ENCODE peak calls at places on chromosome 10, in ten cellular contexts. E is RCC 7860; G is NCI-H1092 treated with DMSO at 0.1 percent for 48 hours; P is activated naive CD8-positive, alpha-beta T cell treated with anti-CD3 and anti-CD28 coated beads for 36 hours; A is right lobe of liver; O is AG04449; B is left cardiac atrium; H is Right ventricle myocardium inferior; K is endodermal cell; X is B cell. Z is an unnamed sample.

GRCh38 chr10:120318862-120319261 is 138.2 kb upstream of the PLPP4 start:
- DNase-seq in B (no peak), P (no peak), O (no peak), K (no peak), G (no peak), A (no peak), X (no peak), H (no peak), E (no peak), Z (no peak)

GRCh38 chr10:127485153-127485857 is 63.8 kb upstream of the NPS start:
- DNase-seq in X (no peak), B (no peak), A (no peak), K (peak), O (no peak), G (no peak), H (no peak), P (no peak), E (no peak), Z (no peak)

GRCh38 chr10:84194424-84195043 is at the start of gene CDHR1:
- DNase-seq in G (peak), X (peak), A (no peak), B (no peak), E (peak), O (no peak), K (peak), P (peak), H (peak), Z (peak)

GRCh38 chr10:101607124-101607523 is 19.0 kb downstream of the DPCD start:
- DNase-seq in X (no peak), E (no peak), G (no peak), O (no peak), B (no peak), P (no peak), K (peak), A (no peak), H (no peak), Z (no peak)

GRCh38 chr10:33005322-33006282 is 47.6 kb upstream of the ITGB1 start:
- DNase-seq in K (peak), X (peak), H (peak), O (peak), B (peak), A (peak), G (peak), E (peak), P (peak), Z (no peak)

GRCh38 chr10:32413513-32413912 is 32.4 kb upstream of the CCDC7 start:
- DNase-seq in X (no peak), G (no peak), E (peak), A (no peak), K (no peak), H (no peak), O (peak), B (no peak), P (peak), Z (no peak)

GRCh38 chr10:84138478-84139125 is 707 bp upstream of the GHITM start:
- DNase-seq in K (no peak), E (no peak), X (no peak), A (no peak), P (peak), B (peak), O (no peak), H (peak), G (no peak), Z (no peak)

GRCh38 chr10:67851229-67851628 is 13.2 kb upstream of the DNAJC12 start:
- DNase-seq in P (no peak), G (no peak), K (no peak), O (no peak), X (no peak), B (no peak), H (no peak), A (no peak), E (no peak), Z (no peak)

GRCh38 chr10:67256984-67257383 is 331.1 kb downstream of the LRRTM3 start:
- DNase-seq in O (no peak), P (no peak), K (no peak), H (no peak), X (no peak), B (no peak), E (no peak), A (no peak), G (no peak), Z (peak)

GRCh38 chr10:125631806-125632205 is 51.2 kb downstream of the TEX36 start:
- DNase-seq in P (no peak), X (no peak), A (no peak), O (no peak), G (no peak), B (no peak), K (no peak), E (no peak), H (no peak), Z (no peak)

GRCh38 chr10:35353805-35354204 is 17.5 kb downstream of the CCNY start:
- DNase-seq in X (no peak), P (no peak), O (no peak), B (no peak), H (no peak), E (no peak), G (no peak), K (no peak), A (no peak), Z (no peak)

GRCh38 chr10:64283621-64284020 is 762.4 kb downstream of the REEP3 start:
- DNase-seq in X (no peak), G (no peak), A (no peak), E (no peak), O (no peak), P (no peak), H (no peak), B (no peak), K (no peak), Z (no peak)

GRCh38 chr10:35909291-35909690 is 267.2 kb upstream of the FZD8 start:
- DNase-seq in A (no peak), X (no peak), E (no peak), B (no peak), P (no peak), K (peak), O (no peak), G (no peak), H (no peak), Z (no peak)

GRCh38 chr10:28842321-28842720 is 165.0 kb downstream of the BAMBI start:
- DNase-seq in O (peak), X (no peak), E (peak), B (no peak), K (peak), A (no peak), H (no peak), G (no peak), P (no peak), Z (no peak)

GRCh38 chr10:101769541-101770180 is 6.3 kb downstream of the FGF8 start:
- DNase-seq in X (no peak), B (no peak), E (no peak), H (no peak), G (no peak), O (no peak), K (peak), A (no peak), P (no peak), Z (no peak)

GRCh38 chr10:91247360-91248111 is 27.1 kb downstream of the PCGF5 start:
- DNase-seq in A (peak), X (no peak), B (no peak), H (no peak), O (peak), E (no peak), K (peak), P (no peak), G (no peak), Z (no peak)

GRCh38 chr10:26557641-26558014 is 119.5 kb downstream of the APBB1IP start:
- DNase-seq in B (no peak), K (no peak), P (no peak), A (no peak), H (no peak), E (no peak), X (no peak), G (no peak), O (no peak), Z (no peak)

GRCh38 chr10:35535136-35535535 is 70.0 kb upstream of the GJD4 start:
- DNase-seq in P (no peak), K (no peak), O (no peak), H (no peak), X (no peak), B (no peak), E (no peak), A (no peak), G (no peak), Z (no peak)

GRCh38 chr10:70827358-70827757 is 11.6 kb downstream of the SGPL1 start:
- DNase-seq in A (no peak), G (no peak), H (no peak), P (no peak), E (no peak), X (no peak), K (no peak), O (no peak), B (no peak), Z (no peak)

GRCh38 chr10:100184426-100185219 is 1.2 kb downstream of the ERLIN1 start:
- DNase-seq in E (no peak), O (no peak), H (no peak), A (no peak), G (peak), X (peak), P (no peak), K (no peak), B (no peak), Z (no peak)

GRCh38 chr10:61985715-61986114 is 84.2 kb downstream of the ARID5B start:
- DNase-seq in H (no peak), B (no peak), O (no peak), E (no peak), G (no peak), P (no peak), X (no peak), K (no peak), A (no peak), Z (no peak)

GRCh38 chr10:105952153-105952552 is 1212.4 kb downstream of the SORCS1 start:
- DNase-seq in O (no peak), G (no peak), B (no peak), X (peak), H (no peak), K (peak), E (no peak), A (no peak), P (no peak), Z (no peak)

GRCh38 chr10:127293640-127294039 is 97.2 kb upstream of the INSYN2A start:
- DNase-seq in K (no peak), B (no peak), A (no peak), P (peak), O (no peak), H (no peak), E (no peak), G (no peak), X (no peak), Z (no peak)

GRCh38 chr10:75887981-75888380 is 456.6 kb downstream of the LRMDA start:
- DNase-seq in X (no peak), E (no peak), O (no peak), P (no peak), H (no peak), G (peak), B (no peak), K (no peak), A (no peak), Z (no peak)

GRCh38 chr10:122140477-122140902 is 130.6 kb upstream of the BTBD16 start:
- DNase-seq in H (no peak), K (peak), B (peak), E (peak), O (no peak), P (no peak), A (no peak), X (no peak), G (no peak), Z (no peak)

GRCh38 chr10:72834183-72834825 is 59.2 kb upstream of the OIT3 start:
- DNase-seq in G (peak), A (no peak), K (peak), E (peak), X (peak), O (peak), H (no peak), B (peak), P (peak), Z (peak)

Z was measured in COR-L47.